ENCODE peak calls at places on chromosomes 3 and 15, in seven cellular contexts. One of them, this sample, is unnamed.

GRCh38 chr15:89143503-89144162 is 55.4 kb downstream of the ABHD2 start:
- DNase-seq in HCT116: no peak
- DNase-seq in M059J: peak
- DNase-seq in CD8-positive, alpha-beta memory T cell: no peak
- DNase-seq in uterus: no peak
- DNase-seq in midbrain: peak
- DNase-seq in NCI-H774: peak
- DNase-seq in this sample: no peak

GRCh38 chr3:34793066-34793465 is 846.3 kb upstream of the ARPP21 start:
- DNase-seq in HCT116: no peak
- DNase-seq in M059J: peak
- DNase-seq in CD8-positive, alpha-beta memory T cell: no peak
- DNase-seq in uterus: no peak
- DNase-seq in midbrain: no peak
- DNase-seq in NCI-H774: no peak
- DNase-seq in this sample: no peak

GRCh38 chr15:35872577-35872976 is 326.6 kb upstream of the DPH6 start:
- DNase-seq in HCT116: no peak
- DNase-seq in M059J: no peak
- DNase-seq in CD8-positive, alpha-beta memory T cell: no peak
- DNase-seq in uterus: no peak
- DNase-seq in midbrain: no peak
- DNase-seq in NCI-H774: no peak
- DNase-seq in this sample: no peak

GRCh38 chr3:49772703-49773102 is 13.6 kb downstream of the IP6K1 start:
- DNase-seq in HCT116: no peak
- DNase-seq in M059J: no peak
- DNase-seq in CD8-positive, alpha-beta memory T cell: no peak
- DNase-seq in uterus: no peak
- DNase-seq in midbrain: no peak
- DNase-seq in NCI-H774: no peak
- DNase-seq in this sample: no peak

GRCh38 chr3:160801386-160802118 is 45.5 kb downstream of the PPM1L start:
- DNase-seq in HCT116: no peak
- DNase-seq in M059J: peak
- DNase-seq in CD8-positive, alpha-beta memory T cell: peak
- DNase-seq in uterus: no peak
- DNase-seq in midbrain: no peak
- DNase-seq in NCI-H774: no peak
- DNase-seq in this sample: peak

GRCh38 chr15:24966364-24967103 is 11.7 kb downstream of the SNRPN start:
- DNase-seq in HCT116: no peak
- DNase-seq in M059J: no peak
- DNase-seq in CD8-positive, alpha-beta memory T cell: no peak
- DNase-seq in uterus: no peak
- DNase-seq in midbrain: no peak
- DNase-seq in NCI-H774: no peak
- DNase-seq in this sample: no peak

GRCh38 chr15:39784125-39784524 is 1.5 kb upstream of the FSIP1 start:
- DNase-seq in HCT116: no peak
- DNase-seq in M059J: peak
- DNase-seq in CD8-positive, alpha-beta memory T cell: no peak
- DNase-seq in uterus: no peak
- DNase-seq in midbrain: no peak
- DNase-seq in NCI-H774: no peak
- DNase-seq in this sample: no peak

GRCh38 chr3:177451940-177452484 is 254.7 kb upstream of the TBL1XR1 start:
- DNase-seq in HCT116: no peak
- DNase-seq in M059J: peak
- DNase-seq in CD8-positive, alpha-beta memory T cell: no peak
- DNase-seq in uterus: no peak
- DNase-seq in midbrain: no peak
- DNase-seq in NCI-H774: no peak
- DNase-seq in this sample: no peak

GRCh38 chr3:175146258-175146657 is 287.1 kb downstream of the NAALADL2 start:
- DNase-seq in HCT116: no peak
- DNase-seq in M059J: peak
- DNase-seq in CD8-positive, alpha-beta memory T cell: no peak
- DNase-seq in uterus: no peak
- DNase-seq in midbrain: no peak
- DNase-seq in NCI-H774: no peak
- DNase-seq in this sample: no peak

GRCh38 chr3:42071720-42072582 is 19.2 kb upstream of the TRAK1 start:
- DNase-seq in HCT116: no peak
- DNase-seq in M059J: peak
- DNase-seq in CD8-positive, alpha-beta memory T cell: no peak
- DNase-seq in uterus: peak
- DNase-seq in midbrain: peak
- DNase-seq in NCI-H774: peak
- DNase-seq in this sample: no peak

GRCh38 chr3:112769624-112770023 is 77.0 kb downstream of the CD200R1L start:
- DNase-seq in HCT116: no peak
- DNase-seq in M059J: no peak
- DNase-seq in CD8-positive, alpha-beta memory T cell: no peak
- DNase-seq in uterus: no peak
- DNase-seq in midbrain: no peak
- DNase-seq in NCI-H774: no peak
- DNase-seq in this sample: no peak

GRCh38 chr3:142566096-142566495 is 12.4 kb downstream of the ATR start:
- DNase-seq in HCT116: no peak
- DNase-seq in M059J: no peak
- DNase-seq in CD8-positive, alpha-beta memory T cell: no peak
- DNase-seq in uterus: no peak
- DNase-seq in midbrain: no peak
- DNase-seq in NCI-H774: no peak
- DNase-seq in this sample: no peak

GRCh38 chr15:70954733-70955132 is 62.1 kb downstream of the LRRC49 start:
- DNase-seq in HCT116: no peak
- DNase-seq in M059J: no peak
- DNase-seq in CD8-positive, alpha-beta memory T cell: no peak
- DNase-seq in uterus: no peak
- DNase-seq in midbrain: no peak
- DNase-seq in NCI-H774: no peak
- DNase-seq in this sample: no peak

GRCh38 chr3:32431481-32431880 is 39.8 kb downstream of the CMTM7 start:
- DNase-seq in HCT116: no peak
- DNase-seq in M059J: no peak
- DNase-seq in CD8-positive, alpha-beta memory T cell: no peak
- DNase-seq in uterus: no peak
- DNase-seq in midbrain: no peak
- DNase-seq in NCI-H774: no peak
- DNase-seq in this sample: peak

GRCh38 chr3:14375192-14375591 is 27.2 kb upstream of the SLC6A6 start:
- DNase-seq in HCT116: no peak
- DNase-seq in M059J: no peak
- DNase-seq in CD8-positive, alpha-beta memory T cell: no peak
- DNase-seq in uterus: no peak
- DNase-seq in midbrain: no peak
- DNase-seq in NCI-H774: no peak
- DNase-seq in this sample: no peak

GRCh38 chr15:70156781-70157261 is 59.1 kb upstream of the TLE3 start:
- DNase-seq in HCT116: no peak
- DNase-seq in M059J: peak
- DNase-seq in CD8-positive, alpha-beta memory T cell: no peak
- DNase-seq in uterus: peak
- DNase-seq in midbrain: peak
- DNase-seq in NCI-H774: no peak
- DNase-seq in this sample: peak

GRCh38 chr3:179027326-179027900 is 44.2 kb downstream of the ZMAT3 start:
- DNase-seq in HCT116: no peak
- DNase-seq in M059J: peak
- DNase-seq in CD8-positive, alpha-beta memory T cell: peak
- DNase-seq in uterus: no peak
- DNase-seq in midbrain: no peak
- DNase-seq in NCI-H774: no peak
- DNase-seq in this sample: no peak

GRCh38 chr3:38457111-38458003 is 3.7 kb downstream of the ACVR2B start:
- DNase-seq in HCT116: no peak
- DNase-seq in M059J: peak
- DNase-seq in CD8-positive, alpha-beta memory T cell: no peak
- DNase-seq in uterus: no peak
- DNase-seq in midbrain: no peak
- DNase-seq in NCI-H774: no peak
- DNase-seq in this sample: no peak

GRCh38 chr15:88805031-88805780 is 2.0 kb downstream of the ACAN start:
- DNase-seq in HCT116: no peak
- DNase-seq in M059J: no peak
- DNase-seq in CD8-positive, alpha-beta memory T cell: no peak
- DNase-seq in uterus: no peak
- DNase-seq in midbrain: no peak
- DNase-seq in NCI-H774: no peak
- DNase-seq in this sample: no peak

GRCh38 chr15:59138243-59138642 is 33.3 kb downstream of the CCNB2 start:
- DNase-seq in HCT116: peak
- DNase-seq in M059J: peak
- DNase-seq in CD8-positive, alpha-beta memory T cell: peak
- DNase-seq in uterus: peak
- DNase-seq in midbrain: no peak
- DNase-seq in NCI-H774: no peak
- DNase-seq in this sample: no peak

GRCh38 chr3:56902468-56903159 is 100.9 kb upstream of the ARHGEF3 start:
- DNase-seq in HCT116: no peak
- DNase-seq in M059J: no peak
- DNase-seq in CD8-positive, alpha-beta memory T cell: no peak
- DNase-seq in uterus: no peak
- DNase-seq in midbrain: no peak
- DNase-seq in NCI-H774: no peak
- DNase-seq in this sample: no peak

GRCh38 chr15:78822514-78822913 is 11.2 kb upstream of the ADAMTS7 start:
- DNase-seq in HCT116: no peak
- DNase-seq in M059J: peak
- DNase-seq in CD8-positive, alpha-beta memory T cell: no peak
- DNase-seq in uterus: no peak
- DNase-seq in midbrain: no peak
- DNase-seq in NCI-H774: no peak
- DNase-seq in this sample: no peak

GRCh38 chr3:56494679-56495322 is 26.5 kb upstream of the ERC2 start:
- DNase-seq in HCT116: peak
- DNase-seq in M059J: peak
- DNase-seq in CD8-positive, alpha-beta memory T cell: peak
- DNase-seq in uterus: peak
- DNase-seq in midbrain: peak
- DNase-seq in NCI-H774: peak
- DNase-seq in this sample: no peak

GRCh38 chr3:50356553-50356952 is 2.8 kb downstream of the TMEM115 start:
- DNase-seq in HCT116: no peak
- DNase-seq in M059J: peak
- DNase-seq in CD8-positive, alpha-beta memory T cell: no peak
- DNase-seq in uterus: no peak
- DNase-seq in midbrain: no peak
- DNase-seq in NCI-H774: no peak
- DNase-seq in this sample: no peak

GRCh38 chr15:88630141-88630721 is 8.6 kb upstream of the ISG20 start:
- DNase-seq in HCT116: no peak
- DNase-seq in M059J: no peak
- DNase-seq in CD8-positive, alpha-beta memory T cell: no peak
- DNase-seq in uterus: no peak
- DNase-seq in midbrain: no peak
- DNase-seq in NCI-H774: no peak
- DNase-seq in this sample: no peak

GRCh38 chr3:21390856-21391255 is 360.2 kb downstream of the ZNF385D start:
- DNase-seq in HCT116: no peak
- DNase-seq in M059J: peak
- DNase-seq in CD8-positive, alpha-beta memory T cell: no peak
- DNase-seq in uterus: no peak
- DNase-seq in midbrain: no peak
- DNase-seq in NCI-H774: no peak
- DNase-seq in this sample: no peak

GRCh38 chr3:191809326-191809949 is 348.5 kb downstream of the PYDC2 start:
- DNase-seq in HCT116: no peak
- DNase-seq in M059J: no peak
- DNase-seq in CD8-positive, alpha-beta memory T cell: no peak
- DNase-seq in uterus: no peak
- DNase-seq in midbrain: no peak
- DNase-seq in NCI-H774: no peak
- DNase-seq in this sample: no peak

GRCh38 chr15:58467121-58467721 is 35.4 kb downstream of the LIPC start:
- DNase-seq in HCT116: peak
- DNase-seq in M059J: no peak
- DNase-seq in CD8-positive, alpha-beta memory T cell: no peak
- DNase-seq in uterus: no peak
- DNase-seq in midbrain: no peak
- DNase-seq in NCI-H774: no peak
- DNase-seq in this sample: no peak

GRCh38 chr15:39935241-39935640 is 1.3 kb downstream of the EIF2AK4 start:
- DNase-seq in HCT116: no peak
- DNase-seq in M059J: no peak
- DNase-seq in CD8-positive, alpha-beta memory T cell: no peak
- DNase-seq in uterus: no peak
- DNase-seq in midbrain: no peak
- DNase-seq in NCI-H774: no peak
- DNase-seq in this sample: no peak

This sample was measured in right atrium auricular region.